ENCODE peak calls at places on chromosome 1, in four cellular contexts. L is K562, E is GM12878, R is HepG2. W is an unnamed sample.

GRCh38 chr1:216330262-216330661 is 93.0 kb downstream of the USH2A start:
- DNase-seq in L (no peak), E (no peak), R (no peak), W (no peak)

GRCh38 chr1:170027760-170028159 is 46.7 kb downstream of the KIFAP3 start:
- DNase-seq in L (no peak), E (no peak), R (no peak), W (no peak)

GRCh38 chr1:169804941-169805340 is 10.2 kb upstream of the METTL18 start:
- DNase-seq in L (no peak), E (no peak), R (no peak), W (no peak)

GRCh38 chr1:206760590-206760989 is 10.0 kb upstream of the IL19 start:
- DNase-seq in L (no peak), E (no peak), R (no peak), W (no peak)

GRCh38 chr1:170537798-170538503 is 6.0 kb downstream of the GORAB start:
- DNase-seq in L (no peak), E (no peak), R (peak), W (no peak)

GRCh38 chr1:85328713-85329376 is 52.4 kb upstream of the BCL10 start:
- DNase-seq in L (no peak), E (no peak), R (peak), W (no peak)

GRCh38 chr1:92922378-92923035 is 38.8 kb downstream of the DIPK1A start:
- DNase-seq in L (no peak), E (no peak), R (no peak), W (no peak)

GRCh38 chr1:222547944-222548671 is at the start of gene HHIPL2:
- DNase-seq in L (no peak), E (no peak), R (no peak), W (no peak)

GRCh38 chr1:174968750-174969244 is 30.9 kb upstream of the CACYBP start:
- DNase-seq in L (no peak), E (peak), R (no peak), W (no peak)

GRCh38 chr1:214022229-214022791 is 34.5 kb downstream of the PROX1 start:
- DNase-seq in L (no peak), E (no peak), R (no peak), W (no peak)
- TF ChIP-seq TARDBP in L (no peak), E (no peak), R (no peak), W (no peak)

DNA sequence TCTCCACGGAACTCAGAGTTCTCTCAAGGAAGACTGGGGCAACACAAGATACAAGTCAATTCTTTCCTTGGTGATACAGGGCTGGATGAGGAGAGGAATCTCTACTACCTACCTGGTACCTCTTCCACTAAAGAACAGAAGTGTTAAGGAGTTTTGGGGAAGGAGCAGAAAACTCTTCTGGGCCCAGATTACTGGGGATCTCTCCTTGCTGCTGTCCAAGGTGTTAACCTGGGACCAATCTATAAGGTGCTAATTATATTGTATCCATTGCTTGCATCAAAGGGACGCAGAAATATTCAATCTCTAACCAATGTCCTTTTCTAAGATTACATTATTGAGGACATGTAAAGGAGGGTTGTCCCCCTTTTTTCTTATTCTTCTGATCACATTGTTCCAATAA is 1102.5 kb downstream of the AMY1C start:
- DNase-seq in L (no peak), E (no peak), R (no peak), W (no peak)
- TF ChIP-seq TARDBP in L (no peak), E (no peak), R (no peak), W (no peak)

GRCh38 chr1:172532700-172533510 is at the start of gene SUCO:
- DNase-seq in L (peak), E (peak), R (peak), W (peak)

GRCh38 chr1:172530000-172530399 is 3.0 kb upstream of the SUCO start:
- DNase-seq in L (peak), E (no peak), R (peak), W (no peak)

GRCh38 chr1:172531412-172531811 is 1.5 kb upstream of the SUCO start:
- DNase-seq in L (no peak), E (no peak), R (no peak), W (no peak)

GRCh38 chr1:172531846-172532699 is 877 bp upstream of the SUCO start:
- DNase-seq in L (peak), E (peak), R (peak), W (peak)

DNA sequence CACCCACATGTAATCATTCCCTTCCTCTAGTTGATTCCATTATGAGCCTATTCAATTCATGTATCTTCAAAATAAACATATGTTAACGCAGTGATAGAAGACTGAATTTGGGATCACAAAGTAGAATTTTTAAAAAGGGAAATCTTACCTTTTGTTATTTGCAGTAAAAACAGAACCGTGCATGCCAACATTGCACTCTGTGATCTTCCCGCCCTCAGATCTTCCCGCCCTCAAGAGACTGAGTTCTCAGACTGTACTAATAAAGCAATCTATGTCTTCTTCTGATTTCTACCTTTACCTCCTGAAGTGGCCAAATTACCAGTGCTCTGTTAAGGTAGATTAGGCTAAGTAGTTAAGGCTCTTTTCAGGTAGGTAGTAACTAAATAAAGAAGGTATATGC is 3.6 kb upstream of the SUCO start:
- DNase-seq in L (no peak), E (no peak), R (peak), W (no peak)
- TF ChIP-seq TARDBP in L (no peak), E (no peak), R (no peak), W (no peak)

GRCh38 chr1:109160054-109160840 is 46.3 kb downstream of the ELAPOR1 start:
- DNase-seq in L (no peak), E (no peak), R (no peak), W (no peak)

GRCh38 chr1:109161836-109162606 is 48.1 kb downstream of the ELAPOR1 start:
- DNase-seq in L (no peak), E (peak), R (no peak), W (no peak)

GRCh38 chr1:109162626-109163025 is 48.7 kb downstream of the ELAPOR1 start:
- DNase-seq in L (no peak), E (peak), R (no peak), W (no peak)

GRCh38 chr1:109164538-109164937 is 49.2 kb upstream of the SARS1 start:
- DNase-seq in L (no peak), E (no peak), R (no peak), W (no peak)

GRCh38 chr1:109163549-109163948 is 49.6 kb downstream of the ELAPOR1 start:
- DNase-seq in L (no peak), E (peak), R (no peak), W (no peak)
- TF ChIP-seq TARDBP in L (no peak), E (no peak), R (no peak), W (no peak)

GRCh38 chr1:41313661-41314131 is 47.5 kb upstream of the FOXO6 start:
- DNase-seq in L (peak), E (no peak), R (peak), W (peak)
- TF ChIP-seq TARDBP in L (no peak), E (no peak), R (no peak), W (no peak)